ENCODE peak calls at places on chromosomes 2 and 18, in six cellular contexts. H is T-helper 9 cell; U is NCI-H345; T is stimulated activated CD4-positive, alpha-beta T cell treated with anti-CD3 and anti-CD28 coated beads, TNF-alpha, amount 100 ng/mL, for 48 hours; X is effector memory CD8-positive, alpha-beta T cell; E is mesothelial cell of epicardium. W is an unnamed sample.

GRCh38 chr2:138101718-138102117 is 137.4 kb downstream of the HNMT start:
- DNase-seq in U (no peak), X (no peak), T (no peak), E (no peak), H (no peak), W (no peak)

GRCh38 chr2:24491626-24492282 is 700 bp downstream of the NCOA1 start:
- DNase-seq in U (peak), X (peak), T (peak), E (peak), H (peak), W (peak)

GRCh38 chr18:7272268-7273049 is 41.6 kb downstream of the LRRC30 start:
- DNase-seq in H (no peak), U (peak), E (peak), X (no peak), T (no peak), W (no peak)

GRCh38 chr18:13558132-13558531 is 168.2 kb downstream of the FAM210A start:
- DNase-seq in T (no peak), U (peak), X (no peak), H (no peak), E (peak), W (no peak)

GRCh38 chr2:147511491-147511948 is 333.3 kb upstream of the ACVR2A start:
- DNase-seq in X (no peak), T (no peak), U (no peak), E (peak), H (no peak), W (no peak)

GRCh38 chr2:111617804-111618576 is 266.0 kb downstream of the ANAPC1 start:
- DNase-seq in E (no peak), H (no peak), X (no peak), U (no peak), T (no peak), W (no peak)

GRCh38 chr18:50193796-50194622 is 938 bp downstream of the MYO5B start:
- DNase-seq in U (peak), T (no peak), X (no peak), H (no peak), E (peak), W (no peak)

GRCh38 chr2:195477248-195477995 is 179.6 kb upstream of the SLC39A10 start:
- DNase-seq in U (no peak), T (no peak), H (no peak), X (no peak), E (no peak), W (no peak)

GRCh38 chr2:7430869-7431641 is 513.8 kb downstream of the RNF144A start:
- DNase-seq in E (peak), U (no peak), X (peak), T (no peak), H (no peak), W (peak)

GRCh38 chr2:128416366-128416765 is 97.7 kb upstream of the HS6ST1 start:
- DNase-seq in T (no peak), E (peak), X (no peak), U (no peak), H (no peak), W (no peak)

GRCh38 chr2:236052926-236053846 is 115.0 kb downstream of the GBX2 start:
- DNase-seq in H (no peak), X (no peak), E (no peak), U (no peak), T (no peak), W (no peak)